ENCODE peak calls at places on chromosome 17, in seven cellular contexts. U is esophagus squamous epithelium, N is left ventricle myocardium inferior, K is GM23248, Q is SK-N-SH, I is PC-9, Z is heart right ventricle. D is an unnamed sample.
A peak's percentile ranks its signal among the peaks of the same experiment; 100 is the strongest.

GRCh38 chr17:48995871-48996695 is 1.1 kb upstream of the IGF2BP1 start:
- DNase-seq in U (no peak), N (no peak), K (peak; percentile 47), Q (peak; percentile 65), I (no peak), Z (no peak), D (no peak)

GRCh38 chr17:8118769-8119574 is 658 bp upstream of the ALOXE3 start:
- DNase-seq in U (no peak), N (peak; percentile 91), K (peak; percentile 92), Q (peak; percentile 87), I (peak; percentile 67), Z (peak; percentile 89), D (peak; percentile 88)

GRCh38 chr17:18028684-18029540 is 10.1 kb downstream of the ATPAF2 start:
- DNase-seq in U (no peak), N (no peak), K (no peak), Q (peak; percentile 50), I (no peak), Z (no peak), D (no peak)

GRCh38 chr17:15947331-15947730 is 2.4 kb downstream of the ADORA2B start:
- DNase-seq in U (no peak), N (no peak), K (peak; percentile 81), Q (no peak), I (peak; percentile 65), Z (no peak), D (no peak)

GRCh38 chr17:49508061-49508865 is 13.2 kb downstream of the NGFR start:
- DNase-seq in U (no peak), N (no peak), K (peak; percentile 49), Q (peak; percentile 59), I (peak; percentile 95), Z (no peak), D (no peak)

GRCh38 chr17:61209524-61209923 is 190.1 kb upstream of the TBX2 start:
- DNase-seq in U (no peak), N (no peak), K (no peak), Q (no peak), I (no peak), Z (no peak), D (no peak)

GRCh38 chr17:59073972-59074371 is 32.7 kb downstream of the TRIM37 start:
- DNase-seq in U (no peak), N (no peak), K (no peak), Q (no peak), I (no peak), Z (no peak), D (no peak)

GRCh38 chr17:12395733-12396354 is 269.8 kb upstream of the MYOCD start:
- DNase-seq in U (no peak), N (no peak), K (peak; percentile 20), Q (peak; percentile 31), I (no peak), Z (no peak), D (no peak)

GRCh38 chr17:8488931-8489330 is 53.2 kb downstream of the NDEL1 start:
- DNase-seq in U (no peak), N (peak; percentile 48), K (peak; percentile 99), Q (no peak), I (no peak), Z (peak; percentile 43), D (no peak)

GRCh38 chr17:20706752-20707372 is 127.3 kb downstream of the CDRT15L2 start:
- DNase-seq in U (no peak), N (no peak), K (peak; percentile 2), Q (no peak), I (no peak), Z (no peak), D (no peak)

GRCh38 chr17:28741358-28742349 is 2.2 kb upstream of the TRAF4 start:
- DNase-seq in U (no peak), N (no peak), K (no peak), Q (no peak), I (no peak), Z (no peak), D (no peak)

GRCh38 chr17:76723812-76724211 is 2.6 kb downstream of the JMJD6 start:
- DNase-seq in U (no peak), N (no peak), K (no peak), Q (no peak), I (no peak), Z (no peak), D (no peak)

GRCh38 chr17:77530591-77530990 is 389.8 kb downstream of the SEC14L1 start:
- DNase-seq in U (no peak), N (no peak), K (no peak), Q (no peak), I (no peak), Z (no peak), D (no peak)

GRCh38 chr17:62778990-62779681 is 29.0 kb downstream of the MARCHF10 start:
- DNase-seq in U (no peak), N (no peak), K (peak; percentile 98), Q (peak; percentile 45), I (peak; percentile 98), Z (no peak), D (no peak)

GRCh38 chr17:42112552-42113176 is at the start of gene DHX58:
- DNase-seq in U (no peak), N (peak; percentile 63), K (peak; percentile 92), Q (no peak), I (peak; percentile 64), Z (peak; percentile 82), D (peak; percentile 84)

GRCh38 chr17:27471321-27472269 is 15.3 kb downstream of the KSR1 start:
- DNase-seq in U (no peak), N (no peak), K (peak; percentile 43), Q (no peak), I (peak; percentile 93), Z (no peak), D (peak; percentile 48)

GRCh38 chr17:8162232-8162996 is at the start of gene VAMP2:
- DNase-seq in U (no peak), N (peak; percentile 83), K (peak; percentile 95), Q (peak; percentile 54), I (no peak), Z (peak; percentile 81), D (peak; percentile 80)

GRCh38 chr17:32755045-32755805 is 121.7 kb downstream of the MYO1D start:
- DNase-seq in U (no peak), N (no peak), K (peak; percentile 82), Q (peak; percentile 66), I (peak; percentile 57), Z (no peak), D (peak; percentile 61)

GRCh38 chr17:3893720-3894116 is 865 bp upstream of the CAMKK1 start:
- DNase-seq in U (no peak), N (no peak), K (no peak), Q (no peak), I (no peak), Z (no peak), D (no peak)

GRCh38 chr17:3893003-3893719 is at the start of gene CAMKK1:
- DNase-seq in U (no peak), N (peak; percentile 92), K (peak; percentile 95), Q (peak; percentile 99), I (peak; percentile 68), Z (peak; percentile 90), D (peak; percentile 91)

GRCh38 chr17:3891626-3892094 is 1.2 kb downstream of the CAMKK1 start:
- DNase-seq in U (no peak), N (no peak), K (peak; percentile 51), Q (no peak), I (no peak), Z (no peak), D (no peak)

GRCh38 chr17:3890893-3891219 is 2.0 kb downstream of the CAMKK1 start:
- DNase-seq in U (no peak), N (no peak), K (no peak), Q (no peak), I (no peak), Z (no peak), D (no peak)

GRCh38 chr17:3892095-3892998 is 506 bp downstream of the CAMKK1 start:
- DNase-seq in U (peak; percentile 66), N (peak; percentile 78), K (peak; percentile 86), Q (peak; percentile 86), I (peak; percentile 71), Z (peak; percentile 80), D (peak; percentile 86)
- H3K4me1 ChIP-seq in U (peaks cover 84% of the 10 kb centered on the region), N (peaks cover 86% of the 10 kb centered on the region), K (peaks cover 37% of the 10 kb centered on the region), Q (peaks cover 9% of the 10 kb centered on the region), I (peaks cover 73% of the 10 kb centered on the region), Z (peaks cover 88% of the 10 kb centered on the region), D (peaks cover 31% of the 10 kb centered on the region)

DNA sequence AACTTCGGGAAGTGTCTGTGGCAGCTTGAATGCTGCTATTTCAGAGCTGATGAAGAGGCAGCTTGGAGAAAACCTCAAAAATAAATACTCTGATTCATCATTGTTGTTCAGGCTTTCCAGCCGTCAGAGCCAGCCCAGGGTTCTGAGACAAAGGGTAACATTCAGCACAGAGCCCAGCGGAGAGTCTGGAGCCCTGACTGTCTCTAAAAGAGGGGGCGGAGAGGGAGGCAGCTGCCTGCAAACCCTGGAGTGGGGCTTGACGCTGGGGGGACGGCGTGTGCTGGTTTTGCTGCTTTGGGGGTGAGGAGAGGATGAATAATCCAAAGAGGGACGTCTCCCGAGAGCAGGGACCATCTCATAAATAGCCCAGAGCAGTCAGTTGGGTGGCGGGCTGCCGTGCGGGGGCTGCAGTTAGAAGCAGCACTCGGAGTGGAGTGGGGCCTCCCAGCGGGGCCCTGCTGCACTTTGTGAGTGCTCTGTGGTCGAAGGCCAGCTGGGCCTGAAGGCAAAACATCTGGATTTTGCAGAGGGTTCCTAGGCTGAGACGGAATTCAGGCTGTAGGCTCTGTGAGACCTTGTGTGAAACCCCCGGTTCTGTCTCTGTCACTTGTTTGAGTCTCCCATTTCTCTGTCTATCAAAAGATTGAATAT is 237.8 kb downstream of the PRKCA start:
- DNase-seq in U (no peak), N (peak; percentile 35), K (peak; percentile 95), Q (peak; percentile 48), I (no peak), Z (peak; percentile 40), D (no peak)
- H3K27ac ChIP-seq in U (peak overlapping the region; percentile 47), N (peak overlapping the region; percentile 61), K (peak overlapping the region; percentile 86), Q (peak overlapping the region; percentile 93), I (no peak overlapping the region), Z (peak overlapping the region; percentile 42), D (no peak overlapping the region)

DNA sequence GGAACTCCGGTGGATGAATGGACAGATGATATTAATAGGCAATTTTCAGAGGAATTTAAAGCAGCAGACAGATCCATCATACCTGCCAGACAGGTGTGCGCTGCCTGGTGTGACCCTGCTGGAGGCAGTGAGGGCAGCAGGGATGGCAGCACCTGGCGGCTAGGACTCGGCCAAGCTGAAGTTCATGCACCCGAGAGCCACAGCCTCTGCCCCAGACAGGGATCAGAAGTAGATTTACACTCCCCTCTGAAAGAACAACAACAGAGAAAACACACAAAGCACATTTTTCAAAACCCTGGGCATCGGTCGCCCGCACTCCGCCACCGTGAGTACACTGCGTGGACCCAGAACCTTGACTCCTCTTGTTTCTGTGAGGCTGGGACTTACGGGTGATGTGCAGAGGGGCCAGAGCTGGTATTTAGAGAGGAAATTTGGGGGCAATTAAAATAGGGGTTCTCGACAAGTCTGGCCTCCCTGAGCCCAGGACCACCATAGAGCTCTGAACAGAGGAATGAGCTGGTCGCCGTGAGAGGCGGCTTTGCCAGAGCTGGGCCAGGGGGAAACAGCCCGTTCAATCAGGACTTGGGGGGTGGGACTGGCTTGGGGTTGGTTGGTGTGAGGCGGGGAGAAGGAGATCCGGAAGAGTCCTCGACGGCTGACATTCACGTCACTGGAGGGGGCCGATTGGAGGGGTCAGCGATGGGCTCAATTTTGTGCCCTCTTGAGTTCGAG is 101.0 kb downstream of the METRNL start:
- DNase-seq in U (no peak), N (no peak), K (no peak), Q (no peak), I (no peak), Z (no peak), D (no peak)
- H3K9me3 ChIP-seq in U (no peaks in the 10 kb centered on the region), N (no peaks in the 10 kb centered on the region), K (no peaks in the 10 kb centered on the region), Q (no peaks in the 10 kb centered on the region), I (no peaks in the 10 kb centered on the region), Z (no peaks in the 10 kb centered on the region), D (no peaks in the 10 kb centered on the region)

DNA sequence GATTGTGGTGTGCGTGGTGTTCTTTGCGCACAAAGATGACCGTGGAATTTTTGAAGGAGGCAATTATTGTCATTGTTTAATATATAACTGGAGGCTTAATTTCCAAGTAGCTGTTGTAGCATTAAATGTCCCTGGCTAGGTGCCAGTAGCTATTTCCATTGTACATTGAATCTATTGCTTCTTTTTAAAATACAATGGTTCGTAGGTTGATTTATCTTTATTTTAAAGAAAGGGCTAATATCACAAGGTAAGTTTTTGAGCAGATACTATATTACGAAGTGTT is 127.1 kb downstream of the RPTOR start:
- DNase-seq in U (no peak), N (no peak), K (no peak), Q (no peak), I (no peak), Z (no peak), D (no peak)
- H3K4me1 ChIP-seq in U (peaks cover 3% of the 10 kb centered on the region), N (peaks cover 18% of the 10 kb centered on the region), K (no peaks in the 10 kb centered on the region), Q (no peaks in the 10 kb centered on the region), I (no peaks in the 10 kb centered on the region), Z (peaks cover 8% of the 10 kb centered on the region), D (peaks cover 34% of the 10 kb centered on the region)

D was measured in CD4-positive, CD25-positive, alpha-beta regulatory T cell.